ENCODE peak calls at places on chromosomes 2 and 18, in eight cellular contexts. One of them, this sample, is unnamed.

GRCh38 chr18:21047116-21047515 is 64.5 kb downstream of the ROCK1 start:
- DNase-seq in DMS153: no peak
- DNase-seq in AG09319: no peak
- DNase-seq in M059J: no peak
- DNase-seq in B cell: no peak
- DNase-seq in psoas muscle: no peak
- DNase-seq in HuH-7: no peak
- DNase-seq in mucosa of descending colon: no peak
- DNase-seq in this sample: no peak

GRCh38 chr2:46902465-46902864 is 13.1 kb downstream of the MCFD2 start:
- DNase-seq in DMS153: no peak
- DNase-seq in AG09319: no peak
- DNase-seq in M059J: no peak
- DNase-seq in B cell: no peak
- DNase-seq in psoas muscle: no peak
- DNase-seq in HuH-7: no peak
- DNase-seq in mucosa of descending colon: no peak
- DNase-seq in this sample: no peak

GRCh38 chr2:205655775-205656425 is 26.4 kb upstream of the NRP2 start:
- DNase-seq in DMS153: no peak
- DNase-seq in AG09319: no peak
- DNase-seq in M059J: no peak
- DNase-seq in B cell: no peak
- DNase-seq in psoas muscle: no peak
- DNase-seq in HuH-7: no peak
- DNase-seq in mucosa of descending colon: no peak
- DNase-seq in this sample: no peak

GRCh38 chr18:79797518-79798345 is at the start of gene KCNG2:
- DNase-seq in DMS153: no peak
- DNase-seq in AG09319: no peak
- DNase-seq in M059J: no peak
- DNase-seq in B cell: peak
- DNase-seq in psoas muscle: no peak
- DNase-seq in HuH-7: no peak
- DNase-seq in mucosa of descending colon: peak
- DNase-seq in this sample: peak

GRCh38 chr2:86037795-86038192 is 67.9 kb downstream of the POLR1A start:
- DNase-seq in DMS153: no peak
- DNase-seq in AG09319: no peak
- DNase-seq in M059J: no peak
- DNase-seq in B cell: no peak
- DNase-seq in psoas muscle: no peak
- DNase-seq in HuH-7: no peak
- DNase-seq in mucosa of descending colon: no peak
- DNase-seq in this sample: no peak

GRCh38 chr2:105879106-105879797 is 134.5 kb downstream of the NCK2 start:
- DNase-seq in DMS153: no peak
- DNase-seq in AG09319: no peak
- DNase-seq in M059J: no peak
- DNase-seq in B cell: no peak
- DNase-seq in psoas muscle: no peak
- DNase-seq in HuH-7: no peak
- DNase-seq in mucosa of descending colon: peak
- DNase-seq in this sample: no peak

GRCh38 chr18:7535436-7536190 is 31.5 kb upstream of the PTPRM start:
- DNase-seq in DMS153: no peak
- DNase-seq in AG09319: no peak
- DNase-seq in M059J: no peak
- DNase-seq in B cell: no peak
- DNase-seq in psoas muscle: no peak
- DNase-seq in HuH-7: no peak
- DNase-seq in mucosa of descending colon: no peak
- DNase-seq in this sample: peak

GRCh38 chr18:10332452-10332851 is 122.0 kb upstream of the APCDD1 start:
- DNase-seq in DMS153: no peak
- DNase-seq in AG09319: no peak
- DNase-seq in M059J: no peak
- DNase-seq in B cell: no peak
- DNase-seq in psoas muscle: no peak
- DNase-seq in HuH-7: no peak
- DNase-seq in mucosa of descending colon: no peak
- DNase-seq in this sample: no peak

GRCh38 chr18:51089691-51090090 is 59.7 kb downstream of the SMAD4 start:
- DNase-seq in DMS153: no peak
- DNase-seq in AG09319: no peak
- DNase-seq in M059J: peak
- DNase-seq in B cell: no peak
- DNase-seq in psoas muscle: no peak
- DNase-seq in HuH-7: no peak
- DNase-seq in mucosa of descending colon: no peak
- DNase-seq in this sample: no peak

GRCh38 chr2:58856100-58856499 is 615.0 kb upstream of the FANCL start:
- DNase-seq in DMS153: no peak
- DNase-seq in AG09319: no peak
- DNase-seq in M059J: no peak
- DNase-seq in B cell: no peak
- DNase-seq in psoas muscle: no peak
- DNase-seq in HuH-7: no peak
- DNase-seq in mucosa of descending colon: no peak
- DNase-seq in this sample: no peak

GRCh38 chr18:9679125-9679524 is 29.0 kb upstream of the RAB31 start:
- DNase-seq in DMS153: no peak
- DNase-seq in AG09319: no peak
- DNase-seq in M059J: no peak
- DNase-seq in B cell: no peak
- DNase-seq in psoas muscle: no peak
- DNase-seq in HuH-7: no peak
- DNase-seq in mucosa of descending colon: no peak
- DNase-seq in this sample: no peak

This sample was measured in epithelial cell of esophagus.